ENCODE peak calls at places on chromosomes 11 and 22, in ten cellular contexts. Q is pancreas; P is effector memory CD4-positive, alpha-beta T cell; W is K562; B is transverse colon; I is SK-N-SH; N is A549; Y is tibial artery; X is prostate gland; Z is Caco-2. D is an unnamed sample. For H3K4me1, the result is how much of the 10 kb centered on the place peaks cover.

GRCh38 chr22:50010676-50011446 is 1.7 kb downstream of the IL17REL start:
- DNase-seq in W (peak), Q (no peak), I (no peak), B (peak), Z (no peak), N (no peak), Y (no peak), X (no peak), P (peak), D (no peak)

GRCh38 chr22:28574159-28574788 is 105.4 kb downstream of the TTC28 start:
- DNase-seq in N (no peak), X (no peak), B (no peak), P (no peak), W (no peak), Z (no peak), Y (no peak), I (no peak), Q (no peak), D (no peak)

GRCh38 chr11:114196994-114197702 is 99.1 kb upstream of the NNMT start:
- DNase-seq in W (no peak), X (no peak), P (no peak), Z (no peak), Y (no peak), N (no peak), B (no peak), I (no peak), Q (no peak), D (no peak)

GRCh38 chr11:115179647-115180046 is 324.6 kb downstream of the CADM1 start:
- DNase-seq in Y (no peak), I (no peak), W (no peak), Q (no peak), Z (no peak), X (no peak), B (no peak), N (no peak), P (no peak), D (no peak)

GRCh38 chr11:109939176-109939810 is 153.9 kb upstream of the ZC3H12C start:
- DNase-seq in Q (peak), Z (peak), W (peak), P (no peak), Y (no peak), N (peak), B (peak), I (peak), X (peak), D (peak)

GRCh38 chr22:46791201-46791731 is 28.8 kb downstream of the TBC1D22A start:
- DNase-seq in Z (peak), N (no peak), I (no peak), W (no peak), X (no peak), P (peak), Q (no peak), B (peak), Y (peak), D (peak)

GRCh38 chr11:134289789-134290188 is 13.6 kb downstream of the GLB1L3 start:
- DNase-seq in X (no peak), Z (no peak), I (no peak), W (peak), Q (no peak), P (no peak), N (no peak), B (no peak), Y (no peak), D (no peak)

GRCh38 chr11:66467756-66468155 is 1.1 kb downstream of the PELI3 start:
- DNase-seq in I (peak), B (peak), Z (peak), W (no peak), Q (no peak), N (no peak), Y (peak), X (no peak), P (no peak), D (no peak)

GRCh38 chr11:36564376-36565032 is 3.3 kb upstream of the RAG1 start:
- DNase-seq in P (no peak), Q (peak), I (peak), W (peak), N (peak), X (peak), Y (peak), B (peak), Z (peak), D (peak)

GRCh38 chr11:10409207-10409661 is 45.8 kb upstream of the AMPD3 start:
- DNase-seq in N (no peak), Q (no peak), I (no peak), W (no peak), B (no peak), P (no peak), Z (no peak), Y (no peak), X (no peak), D (no peak)

GRCh38 chr11:10405858-10406592 is 49.0 kb upstream of the AMPD3 start:
- DNase-seq in B (peak), X (peak), W (peak), I (peak), Y (peak), Z (peak), P (no peak), N (peak), Q (peak), D (peak)

GRCh38 chr11:10410106-10410843 is 44.8 kb upstream of the AMPD3 start:
- DNase-seq in B (no peak), W (no peak), X (no peak), Q (no peak), N (no peak), I (no peak), Z (no peak), P (no peak), Y (no peak), D (no peak)

GRCh38 chr11:10407055-10407454 is 48.0 kb upstream of the AMPD3 start:
- DNase-seq in Q (no peak), P (no peak), N (peak), I (no peak), W (no peak), X (no peak), Z (no peak), Y (no peak), B (no peak), D (no peak)

GRCh38 chr11:10407749-10408472 is 47.2 kb upstream of the AMPD3 start:
- DNase-seq in Y (no peak), Q (no peak), X (no peak), W (no peak), P (no peak), B (no peak), I (no peak), Z (no peak), N (no peak), D (no peak)
- H3K4me1 ChIP-seq in Y (under half), Q (under half), X (under half), W (under half), P (under half), B (under half), I (under half), Z (under half), N (under half), D (under half)

DNA sequence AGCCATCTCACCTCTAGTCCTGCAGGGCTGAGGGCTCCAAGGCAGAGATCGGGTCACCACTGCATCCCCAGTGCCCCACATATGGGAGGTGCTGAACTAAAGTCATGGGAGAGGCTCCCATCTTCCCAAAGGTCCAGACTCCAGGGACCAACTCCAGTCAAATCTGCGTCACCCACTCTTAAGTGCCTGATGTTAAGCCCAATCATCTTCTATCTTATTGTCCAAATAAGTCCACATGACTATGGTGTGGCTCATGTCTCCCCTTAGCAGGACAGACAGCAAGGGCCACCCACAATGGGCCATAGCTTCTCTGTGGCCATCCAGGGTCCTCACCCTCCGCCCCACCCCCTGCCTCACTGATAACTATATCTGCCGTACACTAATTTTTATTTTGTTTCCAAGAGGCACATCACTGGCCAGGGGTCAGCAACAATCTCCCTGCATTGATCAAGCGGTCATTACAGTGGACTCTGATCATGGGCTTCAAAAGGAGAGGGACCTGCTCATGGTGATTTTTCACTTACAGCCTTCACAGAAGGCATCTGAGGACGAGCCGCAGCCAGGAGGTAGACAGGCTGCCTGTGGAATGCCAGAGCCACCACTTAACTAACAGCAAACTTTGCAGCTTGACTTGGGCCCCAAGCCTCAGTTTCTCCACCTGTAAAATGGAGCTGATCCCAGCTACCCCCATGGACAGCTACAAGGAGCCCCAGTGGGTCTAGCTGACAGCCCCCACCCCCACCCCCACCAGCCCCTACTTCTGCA is 23.3 kb downstream of the MYH9 start:
- DNase-seq in B (no peak), N (no peak), Z (no peak), I (no peak), Y (no peak), Q (no peak), W (no peak), X (no peak), P (no peak), D (no peak)
- H3K4me1 ChIP-seq in B (half or more), N (half or more), Z (half or more), I (half or more), Y (half or more), Q (half or more), W (under half), X (half or more), P (half or more), D (under half)

GRCh38 chr11:11534981-11535380 is 86.8 kb downstream of the GALNT18 start:
- DNase-seq in Z (no peak), Q (no peak), P (no peak), Y (no peak), W (no peak), N (no peak), I (no peak), X (no peak), B (no peak), D (peak)
- H3K4me1 ChIP-seq in Z (under half), Q (under half), P (under half), Y (half or more), W (under half), N (under half), I (half or more), X (under half), B (under half), D (under half)

DNA sequence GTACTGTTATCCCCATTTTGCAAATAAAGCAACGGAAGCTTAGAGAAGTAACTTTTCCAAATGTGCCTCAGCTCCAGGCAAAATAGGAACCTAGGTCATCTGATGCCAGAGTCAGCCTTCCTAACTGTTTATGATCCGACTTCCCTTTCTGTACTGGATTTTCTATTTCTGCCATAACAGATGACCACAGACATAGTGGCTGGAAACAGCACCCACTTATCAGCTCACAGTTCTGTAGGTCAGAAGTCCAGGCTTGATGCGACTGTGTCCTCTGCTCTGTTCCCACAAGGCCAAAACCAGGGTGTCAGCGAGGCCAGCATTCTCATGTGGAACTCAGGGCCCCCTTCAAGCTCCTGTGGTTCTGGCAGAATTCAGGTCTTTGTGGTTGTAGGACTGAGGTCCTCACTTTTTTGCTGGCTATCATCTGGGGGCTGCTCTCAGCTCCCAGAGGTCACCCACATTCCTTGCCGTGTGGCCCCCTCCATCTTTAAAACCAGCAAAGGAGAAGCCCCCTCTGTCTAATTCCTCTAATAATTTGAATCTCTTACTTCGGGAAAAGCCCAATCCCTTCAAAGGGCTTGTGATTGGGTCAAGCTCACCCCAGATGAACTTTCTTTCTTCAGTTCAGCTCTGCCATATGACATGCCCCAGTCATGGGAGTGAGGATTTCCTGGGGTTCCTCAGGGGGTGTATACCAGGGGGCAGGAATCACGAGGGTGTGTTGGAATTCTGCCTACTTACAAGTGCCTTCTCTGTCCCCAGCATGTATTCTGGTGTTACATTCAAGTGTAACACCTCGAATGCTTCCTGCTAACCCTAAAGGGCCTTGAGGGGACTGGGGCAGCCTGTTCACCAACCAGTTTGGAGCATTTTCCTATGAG is 15.3 kb downstream of the KCNJ5 start:
- DNase-seq in X (no peak), Y (no peak), W (no peak), B (no peak), P (no peak), Z (no peak), N (no peak), Q (no peak), I (no peak), D (no peak)
- H3K4me1 ChIP-seq in X (under half), Y (under half), W (under half), B (under half), P (under half), Z (under half), N (under half), Q (under half), I (under half), D (under half)

DNA sequence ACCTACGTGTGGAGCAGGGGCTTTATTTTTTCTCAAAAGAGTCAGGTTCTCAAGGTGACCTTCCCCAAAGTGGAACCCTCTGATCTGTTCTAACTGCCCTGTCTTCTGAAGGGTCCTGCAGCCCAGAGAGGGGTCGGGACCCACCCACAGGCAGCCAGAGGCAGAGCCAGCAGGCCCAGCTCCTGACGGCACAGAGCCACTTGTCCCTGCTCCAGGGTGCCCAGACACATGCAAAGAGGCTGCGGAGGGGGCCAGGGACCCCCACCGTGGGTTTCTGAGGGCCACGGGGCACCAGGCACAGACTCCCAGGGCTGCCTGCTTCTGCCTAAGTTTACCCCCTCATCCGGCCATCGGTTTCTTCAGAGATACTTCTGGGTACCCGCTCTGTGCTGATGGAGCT is 37.1 kb downstream of the FLRT1 start:
- DNase-seq in Q (no peak), P (no peak), Z (no peak), I (no peak), N (no peak), X (no peak), W (no peak), B (no peak), Y (no peak), D (no peak)
- H3K4me1 ChIP-seq in Q (under half), P (under half), Z (under half), I (half or more), N (under half), X (under half), W (under half), B (under half), Y (under half), D (under half)

DNA sequence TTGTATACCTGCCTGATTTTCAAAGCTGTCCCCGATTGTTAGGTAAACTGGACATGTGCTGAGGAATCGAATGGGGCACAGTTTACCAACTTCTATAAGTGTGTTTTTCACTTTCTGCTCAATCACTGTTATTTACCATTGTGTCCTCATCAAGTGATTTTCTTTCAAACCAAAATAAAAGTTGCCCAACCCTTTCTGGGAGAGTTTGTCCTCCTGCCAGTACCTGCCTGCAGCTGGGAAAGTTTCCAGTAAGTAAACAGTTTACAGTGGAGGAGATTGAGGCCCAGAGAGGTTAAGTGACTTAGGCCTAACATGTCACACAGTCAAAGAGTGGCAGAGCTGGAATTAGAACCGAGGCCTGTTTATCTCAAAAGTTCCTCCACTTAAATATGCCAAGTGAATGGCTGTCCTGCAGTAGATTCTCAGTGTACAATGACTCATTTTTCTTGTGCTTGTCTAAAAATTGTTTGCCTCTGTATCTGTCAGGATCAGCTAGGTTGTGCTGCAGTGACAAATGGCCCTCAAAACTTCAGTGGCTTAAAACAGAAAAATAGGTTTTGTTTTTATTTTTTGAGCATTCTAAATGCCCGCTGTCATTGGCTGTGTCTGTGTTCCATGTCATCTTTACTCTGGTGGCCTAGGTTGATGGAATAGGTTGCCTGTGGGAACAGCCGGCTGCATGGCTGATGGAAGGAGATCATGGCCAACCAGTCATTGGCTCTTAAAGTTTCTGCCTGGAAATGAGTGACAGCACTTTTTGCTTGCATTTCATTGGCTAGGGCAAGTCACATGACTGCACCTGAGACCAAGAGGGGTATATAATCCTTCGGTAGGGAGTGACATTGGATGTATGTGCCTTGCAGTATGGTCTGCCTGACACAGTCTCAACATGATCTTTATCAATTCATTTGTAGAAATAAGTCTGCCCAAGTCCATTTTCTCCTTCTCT is 61.8 kb upstream of the CRYBB3 start:
- DNase-seq in X (peak), N (no peak), I (no peak), B (no peak), P (no peak), Y (no peak), Z (no peak), Q (peak), W (no peak), D (no peak)
- H3K4me1 ChIP-seq in X (under half), N (under half), I (under half), B (under half), P (under half), Y (under half), Z (under half), Q (under half), W (under half), D (under half)

DNA sequence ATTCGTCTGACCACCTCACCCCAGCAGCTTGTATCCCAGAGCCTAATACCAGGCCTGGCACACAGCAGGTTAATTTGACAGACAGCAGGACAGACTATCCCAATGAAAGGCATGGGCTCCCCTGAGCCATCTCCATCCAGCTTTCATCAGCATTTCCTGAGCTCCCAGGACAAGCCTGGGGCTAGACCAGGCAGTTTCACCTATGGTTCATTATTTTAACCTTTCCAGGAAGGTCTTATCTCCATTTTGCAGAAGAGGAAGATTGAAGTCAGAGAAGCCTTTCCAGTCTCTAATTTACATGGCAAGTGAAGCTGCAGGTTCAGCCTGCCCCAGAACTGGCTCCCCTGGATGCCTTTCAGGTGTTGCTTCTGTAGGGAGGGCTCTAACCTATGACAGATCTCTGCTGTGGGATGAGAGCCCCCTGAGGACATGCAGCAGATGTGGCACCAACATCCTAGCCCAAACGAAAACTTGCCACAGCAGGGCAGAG is 17.0 kb downstream of the ARRB1 start:
- DNase-seq in Z (no peak), P (no peak), N (no peak), Q (no peak), X (no peak), I (no peak), B (no peak), Y (no peak), W (peak), D (no peak)
- H3K4me1 ChIP-seq in Z (under half), P (under half), N (under half), Q (half or more), X (under half), I (half or more), B (half or more), Y (under half), W (half or more), D (under half)

GRCh38 chr11:2097356-2097997 is 41.7 kb downstream of the IGF2 start:
- DNase-seq in Q (peak), Z (no peak), I (no peak), W (peak), B (peak), X (peak), Y (peak), N (no peak), P (no peak), D (no peak)

GRCh38 chr11:2096001-2096918 is 42.9 kb downstream of the IGF2 start:
- DNase-seq in W (no peak), X (no peak), P (no peak), Q (no peak), N (no peak), Z (no peak), Y (no peak), I (no peak), B (no peak), D (no peak)

GRCh38 chr11:2097998-2098690 is 41.0 kb downstream of the IGF2 start:
- DNase-seq in N (no peak), X (no peak), Y (no peak), Q (no peak), P (no peak), B (no peak), Z (no peak), W (no peak), I (no peak), D (no peak)

GRCh38 chr11:2095542-2095941 is 43.6 kb downstream of the IGF2 start:
- DNase-seq in N (no peak), X (no peak), Y (no peak), W (no peak), Z (no peak), B (no peak), Q (no peak), P (no peak), I (no peak), D (no peak)

GRCh38 chr11:2096919-2097301 is 42.3 kb downstream of the IGF2 start:
- DNase-seq in Q (no peak), Z (no peak), Y (no peak), I (no peak), N (no peak), X (no peak), P (no peak), B (no peak), W (no peak), D (no peak)
- H3K4me1 ChIP-seq in Q (under half), Z (under half), Y (under half), I (under half), N (under half), X (under half), P (under half), B (under half), W (under half), D (under half)

D was measured in BE2C.